ENCODE peak calls at places on chromosome 3, in seven cellular contexts. One of them, this sample, is unnamed.

GRCh38 chr3:62525276-62525675 is 151.9 kb upstream of the FEZF2 start:
- DNase-seq in non-pigmented ciliary epithelial cell: peak
- DNase-seq in A172: no peak
- DNase-seq in NCI-H345: no peak
- DNase-seq in iPS-NIHi11: no peak
- DNase-seq in iPS DF 6.9: no peak
- DNase-seq in aorta: no peak
- DNase-seq in this sample: no peak

GRCh38 chr3:195094211-195094921 is 176.6 kb downstream of the XXYLT1 start:
- DNase-seq in iPS DF 6.9: no peak
- DNase-seq in iPS-NIHi11: peak
- DNase-seq in A172: no peak
- DNase-seq in NCI-H345: no peak
- DNase-seq in aorta: peak
- DNase-seq in non-pigmented ciliary epithelial cell: no peak
- DNase-seq in this sample: no peak

GRCh38 chr3:32569540-32570425 is 875 bp downstream of the DYNC1LI1 start:
- DNase-seq in aorta: peak
- DNase-seq in non-pigmented ciliary epithelial cell: no peak
- DNase-seq in iPS DF 6.9: peak
- DNase-seq in iPS-NIHi11: peak
- DNase-seq in NCI-H345: peak
- DNase-seq in A172: peak
- DNase-seq in this sample: peak

GRCh38 chr3:63631670-63632069 is 20.8 kb upstream of the SNTN start:
- DNase-seq in A172: no peak
- DNase-seq in iPS DF 6.9: no peak
- DNase-seq in NCI-H345: peak
- DNase-seq in non-pigmented ciliary epithelial cell: no peak
- DNase-seq in aorta: no peak
- DNase-seq in iPS-NIHi11: no peak
- DNase-seq in this sample: no peak

GRCh38 chr3:36663666-36664291 is 100.6 kb downstream of the DCLK3 start:
- DNase-seq in A172: no peak
- DNase-seq in aorta: no peak
- DNase-seq in NCI-H345: no peak
- DNase-seq in non-pigmented ciliary epithelial cell: no peak
- DNase-seq in iPS DF 6.9: no peak
- DNase-seq in iPS-NIHi11: no peak
- DNase-seq in this sample: no peak

GRCh38 chr3:108590443-108590842 is 921 bp downstream of the DZIP3 start:
- DNase-seq in aorta: no peak
- DNase-seq in iPS DF 6.9: no peak
- DNase-seq in NCI-H345: no peak
- DNase-seq in iPS-NIHi11: no peak
- DNase-seq in A172: peak
- DNase-seq in non-pigmented ciliary epithelial cell: no peak
- DNase-seq in this sample: no peak

GRCh38 chr3:125019271-125019670 is 36.5 kb downstream of the HEG1 start:
- DNase-seq in NCI-H345: no peak
- DNase-seq in non-pigmented ciliary epithelial cell: no peak
- DNase-seq in A172: no peak
- DNase-seq in iPS-NIHi11: no peak
- DNase-seq in iPS DF 6.9: no peak
- DNase-seq in aorta: no peak
- DNase-seq in this sample: no peak

GRCh38 chr3:141151439-141151838 is 80.2 kb upstream of the PXYLP1 start:
- DNase-seq in NCI-H345: no peak
- DNase-seq in non-pigmented ciliary epithelial cell: no peak
- DNase-seq in aorta: no peak
- DNase-seq in iPS-NIHi11: no peak
- DNase-seq in A172: no peak
- DNase-seq in iPS DF 6.9: no peak
- DNase-seq in this sample: no peak

GRCh38 chr3:55486857-55487375 is at the start of gene WNT5A:
- DNase-seq in non-pigmented ciliary epithelial cell: no peak
- DNase-seq in iPS-NIHi11: peak
- DNase-seq in NCI-H345: peak
- DNase-seq in iPS DF 6.9: no peak
- DNase-seq in aorta: no peak
- DNase-seq in A172: no peak
- DNase-seq in this sample: no peak

GRCh38 chr3:61526307-61526706 is 35.1 kb upstream of the PTPRG start:
- DNase-seq in A172: no peak
- DNase-seq in non-pigmented ciliary epithelial cell: no peak
- DNase-seq in iPS DF 6.9: no peak
- DNase-seq in aorta: no peak
- DNase-seq in iPS-NIHi11: no peak
- DNase-seq in NCI-H345: no peak
- DNase-seq in this sample: no peak

GRCh38 chr3:194575484-194576210 is 57.6 kb downstream of the TMEM44 start:
- DNase-seq in iPS-NIHi11: peak
- DNase-seq in aorta: peak
- DNase-seq in NCI-H345: no peak
- DNase-seq in A172: peak
- DNase-seq in iPS DF 6.9: no peak
- DNase-seq in non-pigmented ciliary epithelial cell: no peak
- DNase-seq in this sample: no peak

GRCh38 chr3:23068016-23068728 is 135.0 kb upstream of the UBE2E2 start:
- DNase-seq in iPS DF 6.9: no peak
- DNase-seq in NCI-H345: no peak
- DNase-seq in non-pigmented ciliary epithelial cell: no peak
- DNase-seq in aorta: no peak
- DNase-seq in iPS-NIHi11: peak
- DNase-seq in A172: no peak
- DNase-seq in this sample: no peak

GRCh38 chr3:104960579-104960978 is 406.1 kb upstream of the ALCAM start:
- DNase-seq in iPS DF 6.9: no peak
- DNase-seq in A172: peak
- DNase-seq in aorta: no peak
- DNase-seq in iPS-NIHi11: no peak
- DNase-seq in non-pigmented ciliary epithelial cell: no peak
- DNase-seq in NCI-H345: no peak
- DNase-seq in this sample: no peak

GRCh38 chr3:125212509-125213372 is at the start of gene SLC12A8:
- DNase-seq in iPS DF 6.9: no peak
- DNase-seq in NCI-H345: no peak
- DNase-seq in non-pigmented ciliary epithelial cell: no peak
- DNase-seq in A172: no peak
- DNase-seq in iPS-NIHi11: peak
- DNase-seq in aorta: no peak
- DNase-seq in this sample: no peak

GRCh38 chr3:105398407-105398806 is 31.7 kb downstream of the ALCAM start:
- DNase-seq in non-pigmented ciliary epithelial cell: no peak
- DNase-seq in A172: no peak
- DNase-seq in NCI-H345: no peak
- DNase-seq in aorta: no peak
- DNase-seq in iPS DF 6.9: no peak
- DNase-seq in iPS-NIHi11: no peak
- DNase-seq in this sample: no peak

GRCh38 chr3:195033531-195034091 is 237.3 kb downstream of the XXYLT1 start:
- DNase-seq in aorta: no peak
- DNase-seq in iPS DF 6.9: no peak
- DNase-seq in iPS-NIHi11: peak
- DNase-seq in NCI-H345: no peak
- DNase-seq in non-pigmented ciliary epithelial cell: no peak
- DNase-seq in A172: peak
- DNase-seq in this sample: no peak

GRCh38 chr3:25257026-25257425 is 171.0 kb upstream of the RARB start:
- DNase-seq in aorta: no peak
- DNase-seq in NCI-H345: no peak
- DNase-seq in iPS DF 6.9: no peak
- DNase-seq in iPS-NIHi11: no peak
- DNase-seq in non-pigmented ciliary epithelial cell: peak
- DNase-seq in A172: no peak
- DNase-seq in this sample: no peak

GRCh38 chr3:153980252-153980590 is 141.0 kb upstream of the ARHGEF26 start:
- DNase-seq in A172: no peak
- DNase-seq in aorta: no peak
- DNase-seq in iPS-NIHi11: no peak
- DNase-seq in iPS DF 6.9: no peak
- DNase-seq in non-pigmented ciliary epithelial cell: no peak
- DNase-seq in NCI-H345: no peak
- DNase-seq in this sample: no peak

GRCh38 chr3:190301591-190301990 is 20.7 kb downstream of the CLDN1 start:
- DNase-seq in NCI-H345: no peak
- DNase-seq in iPS-NIHi11: no peak
- DNase-seq in non-pigmented ciliary epithelial cell: no peak
- DNase-seq in aorta: no peak
- DNase-seq in A172: no peak
- DNase-seq in iPS DF 6.9: no peak
- DNase-seq in this sample: no peak

GRCh38 chr3:15797600-15798303 is at the start of gene ANKRD28:
- DNase-seq in iPS-NIHi11: peak
- DNase-seq in NCI-H345: no peak
- DNase-seq in aorta: no peak
- DNase-seq in non-pigmented ciliary epithelial cell: peak
- DNase-seq in A172: peak
- DNase-seq in iPS DF 6.9: no peak
- DNase-seq in this sample: no peak

GRCh38 chr3:61574854-61575253 is 13.5 kb downstream of the PTPRG start:
- DNase-seq in iPS DF 6.9: no peak
- DNase-seq in iPS-NIHi11: no peak
- DNase-seq in aorta: peak
- DNase-seq in NCI-H345: no peak
- DNase-seq in A172: peak
- DNase-seq in non-pigmented ciliary epithelial cell: peak
- DNase-seq in this sample: no peak